ENCODE peak calls at places on chromosome 4, in ten cellular contexts. T, Q, N, U, O, A, M, V, K and Y are unnamed samples.

GRCh38 chr4:8644966-8645752 is 52.6 kb downstream of the CPZ start:
- DNase-seq in T (no peak), U (peak; percentile 20), M (no peak), K (no peak), Q (no peak), N (no peak), O (no peak), A (no peak), V (no peak), Y (no peak)

GRCh38 chr4:124427095-124427767 is 285.3 kb downstream of the ANKRD50 start:
- DNase-seq in K (peak; percentile 26), A (no peak), T (peak; percentile 63), V (no peak), M (no peak), U (no peak), Q (no peak), N (no peak), O (no peak), Y (no peak)

GRCh38 chr4:65311120-65311519 is 359.2 kb downstream of the EPHA5 start:
- DNase-seq in K (no peak), V (no peak), Q (no peak), T (no peak), M (no peak), A (no peak), U (no peak), O (no peak), N (no peak), Y (no peak)

GRCh38 chr4:3290889-3291321 is 1.9 kb upstream of the RGS12 start:
- DNase-seq in M (no peak), U (peak; percentile 17), V (no peak), A (no peak), O (no peak), Q (no peak), K (no peak), N (no peak), T (no peak), Y (no peak)

GRCh38 chr4:142549726-142550463 is 296.2 kb downstream of the INPP4B start:
- DNase-seq in K (peak; percentile 6), T (peak; percentile 73), Q (no peak), O (no peak), A (no peak), N (no peak), M (no peak), V (peak; percentile 44), U (no peak), Y (no peak)

GRCh38 chr4:7388627-7389026 is 46.1 kb downstream of the PSAPL1 start:
- DNase-seq in K (no peak), N (no peak), V (no peak), U (no peak), Q (no peak), T (no peak), A (no peak), M (no peak), O (no peak), Y (no peak)

GRCh38 chr4:71713611-71714203 is 70.2 kb downstream of the GC start:
- DNase-seq in M (peak; percentile 28), N (peak; percentile 46), V (peak; percentile 38), A (no peak), O (no peak), T (peak; percentile 82), U (no peak), K (peak; percentile 63), Q (no peak), Y (peak; percentile 54)

GRCh38 chr4:18075823-18076433 is 54.4 kb upstream of the LCORL start:
- DNase-seq in A (no peak), Q (peak; percentile 5), V (no peak), M (peak; percentile 68), N (no peak), O (no peak), K (peak; percentile 5), T (peak; percentile 0), U (peak; percentile 28), Y (peak; percentile 16)

GRCh38 chr4:109614015-109614414 is 54.0 kb downstream of the MCUB start:
- DNase-seq in K (no peak), Q (no peak), N (no peak), M (no peak), A (no peak), O (no peak), T (no peak), U (no peak), V (no peak), Y (no peak)

GRCh38 chr4:139619644-139620043 is 46.0 kb upstream of the MGST2 start:
- DNase-seq in Q (no peak), M (peak; percentile 54), T (peak; percentile 50), N (no peak), A (no peak), U (no peak), V (peak; percentile 37), K (no peak), O (no peak), Y (peak; percentile 39)

GRCh38 chr4:176268963-176269362 is at the start of gene ASB5:
- DNase-seq in K (peak; percentile 96), T (no peak), N (no peak), Q (no peak), U (no peak), O (no peak), V (no peak), A (no peak), M (no peak), Y (no peak)